ENCODE peak calls at places on chromosomes 16 and 17, in four cellular contexts. L is adrenal gland; Q is upper lobe of right lung; K is effector memory CD4-positive, alpha-beta T cell. P is an unnamed sample.

GRCh38 chr17:66354472-66354871 is 52.1 kb downstream of the PRKCA start:
- DNase-seq in L (no peak), Q (no peak), K (no peak), P (no peak)

GRCh38 chr17:75428775-75429469 is 23.4 kb upstream of the GRB2 start:
- DNase-seq in Q (no peak), K (no peak), L (no peak), P (peak; percentile 88)

GRCh38 chr17:75636381-75637142 is 3.3 kb downstream of the SMIM5 start:
- DNase-seq in L (no peak), Q (no peak), K (no peak), P (no peak)

GRCh38 chr16:55875273-55875672 is at the start of gene CES5A:
- DNase-seq in L (no peak), K (no peak), Q (no peak), P (no peak)

GRCh38 chr17:44314869-44315661 is 6.7 kb downstream of the RUNDC3A start:
- DNase-seq in K (no peak), L (peak; percentile 43), Q (peak; percentile 82), P (peak; percentile 55)

GRCh38 chr17:18040287-18040858 is 1.2 kb downstream of the GID4 start:
- DNase-seq in Q (no peak), K (no peak), L (no peak), P (peak; percentile 3)

GRCh38 chr17:80129006-80129565 is 17.8 kb downstream of the EIF4A3 start:
- DNase-seq in K (no peak), L (no peak), Q (no peak), P (peak; percentile 19)

GRCh38 chr17:51128089-51128488 is 7.4 kb upstream of the SPAG9 start:
- DNase-seq in Q (no peak), L (peak; percentile 33), K (no peak), P (no peak)

GRCh38 chr16:73176577-73177013 is 128.7 kb upstream of the ZFHX3 start:
- DNase-seq in L (no peak), Q (no peak), K (no peak), P (peak; percentile 89)

GRCh38 chr17:31586946-31587345 is 195.5 kb downstream of the RAB11FIP4 start:
- DNase-seq in K (no peak), Q (no peak), L (no peak), P (no peak)

GRCh38 chr16:79756571-79756970 is 156.0 kb upstream of the MAF start:
- DNase-seq in L (no peak), K (no peak), Q (no peak), P (no peak)

GRCh38 chr17:81365148-81365600 is 30.1 kb upstream of the BAHCC1 start:
- DNase-seq in L (peak; percentile 82), K (no peak), Q (peak; percentile 90), P (peak; percentile 79)

GRCh38 chr17:43570518-43570928 is 24.4 kb upstream of the ETV4 start:
- DNase-seq in Q (no peak), K (no peak), L (no peak), P (peak; percentile 28)

GRCh38 chr17:20991276-20992037 is 51.4 kb downstream of the USP22 start:
- DNase-seq in K (no peak), Q (peak; percentile 63), L (no peak), P (no peak)

GRCh38 chr17:20988001-20988641 is 54.7 kb downstream of the USP22 start:
- DNase-seq in L (no peak), Q (peak; percentile 41), K (no peak), P (no peak)

GRCh38 chr17:20988896-20989295 is 53.9 kb downstream of the USP22 start:
- DNase-seq in K (no peak), Q (peak; percentile 10), L (no peak), P (no peak)

GRCh38 chr17:20989481-20989880 is 53.3 kb downstream of the USP22 start:
- DNase-seq in Q (peak; percentile 47), L (no peak), K (no peak), P (no peak)

GRCh38 chr17:20989991-20990855 is 52.6 kb downstream of the USP22 start:
- DNase-seq in L (no peak), Q (peak; percentile 51), K (no peak), P (no peak)
- H3K9me3 ChIP-seq in L (no peaks in the 10 kb centered on the region), Q (no peaks in the 10 kb centered on the region), K (no peaks in the 10 kb centered on the region), P (no peaks in the 10 kb centered on the region)

DNA sequence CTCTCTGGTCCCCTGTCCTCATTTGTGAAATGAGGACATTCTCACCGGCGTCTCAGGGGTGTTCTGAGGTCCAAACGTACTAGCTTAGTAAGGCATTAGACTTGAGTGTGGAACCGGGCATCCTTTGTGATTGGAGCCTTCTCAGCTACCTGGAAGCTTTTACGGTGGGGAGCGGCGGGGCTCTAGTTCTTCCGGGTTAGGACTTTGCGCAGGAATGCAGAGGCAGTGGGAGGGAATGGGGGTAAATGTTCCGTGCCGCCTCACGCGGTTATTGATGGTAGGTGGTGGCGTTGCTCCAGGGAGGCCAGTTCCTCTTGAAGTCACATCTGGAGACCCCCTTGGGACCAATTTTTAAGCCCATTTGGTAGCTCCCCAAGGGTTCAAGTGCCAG is 113.6 kb downstream of the SNX29 start:
- DNase-seq in L (no peak), Q (peak; percentile 57), K (no peak), P (no peak)
- H3K4me3 ChIP-seq in L (peak overlapping the region; percentile 36), Q (peak overlapping the region; percentile 17), K (peak overlapping the region; percentile 16), P (peak overlapping the region; percentile 67)

DNA sequence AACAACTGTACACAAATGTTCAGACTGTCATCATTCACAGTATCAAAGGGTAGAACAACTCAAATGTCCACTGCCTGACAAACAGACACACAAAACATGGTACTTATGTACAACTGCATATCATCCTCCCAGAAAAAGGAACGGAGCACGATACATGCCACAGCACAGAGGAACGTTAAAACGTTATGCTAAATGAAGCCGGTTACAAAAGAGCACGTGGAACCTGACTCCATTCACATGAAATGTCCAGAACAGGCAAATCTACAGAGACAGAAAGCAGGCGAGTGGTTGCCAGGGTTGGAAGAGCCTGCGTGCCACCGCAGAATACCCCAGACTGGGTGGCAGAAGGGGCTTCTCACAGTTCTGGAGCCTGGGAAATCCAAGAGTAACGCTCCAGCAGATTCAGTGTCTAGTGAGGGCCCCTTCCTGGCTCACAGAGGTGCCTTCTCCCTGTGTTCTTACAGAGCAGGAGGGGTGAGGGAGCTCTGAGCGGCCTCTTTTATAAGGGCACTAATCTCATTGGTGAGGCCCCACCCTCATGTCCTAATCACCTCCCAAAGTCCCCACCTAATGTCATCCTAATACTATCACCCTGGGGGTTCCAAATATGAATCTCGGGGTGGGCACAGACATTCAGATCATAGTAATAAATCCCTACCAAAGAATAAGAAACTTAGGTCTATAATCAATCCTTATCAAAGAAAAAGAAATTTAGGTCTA is 32.5 kb upstream of the METRNL start:
- DNase-seq in K (no peak), Q (no peak), L (no peak), P (no peak)
- H3K9me3 ChIP-seq in K (no peaks in the 10 kb centered on the region), Q (no peaks in the 10 kb centered on the region), L (no peaks in the 10 kb centered on the region), P (peaks cover 17% of the 10 kb centered on the region)

DNA sequence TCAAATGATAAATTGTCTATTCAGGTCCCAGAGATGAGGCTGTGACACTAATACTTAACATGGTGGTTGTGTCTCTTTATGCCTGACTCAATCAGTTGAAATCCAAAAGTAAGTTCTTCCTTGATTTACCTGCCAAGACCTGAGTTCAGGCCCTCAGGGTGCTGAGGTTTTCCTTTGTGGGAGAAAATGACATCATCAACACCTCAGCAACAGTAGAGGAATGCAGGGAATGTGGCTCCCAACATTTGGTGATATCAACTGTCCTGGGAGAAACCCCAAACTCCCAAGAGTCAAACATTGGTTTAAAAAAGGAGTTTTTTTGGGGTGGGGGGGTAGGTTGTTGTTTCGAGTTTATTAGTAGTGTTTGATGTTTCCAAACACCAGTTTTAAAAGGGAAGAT is 14.7 kb downstream of the RNF43 start:
- DNase-seq in Q (no peak), K (no peak), L (no peak), P (no peak)
- H3K4me3 ChIP-seq in Q (no peak overlapping the region), K (no peak overlapping the region), L (no peak overlapping the region), P (no peak overlapping the region)

GRCh38 chr16:3295209-3295608 is 10.0 kb downstream of the TIGD7 start:
- DNase-seq in Q (no peak), L (no peak), K (no peak), P (no peak)
- H3K9me3 ChIP-seq in Q (peaks cover 78% of the 10 kb centered on the region), L (no peaks in the 10 kb centered on the region), K (peaks cover 43% of the 10 kb centered on the region), P (peaks cover 60% of the 10 kb centered on the region)

DNA sequence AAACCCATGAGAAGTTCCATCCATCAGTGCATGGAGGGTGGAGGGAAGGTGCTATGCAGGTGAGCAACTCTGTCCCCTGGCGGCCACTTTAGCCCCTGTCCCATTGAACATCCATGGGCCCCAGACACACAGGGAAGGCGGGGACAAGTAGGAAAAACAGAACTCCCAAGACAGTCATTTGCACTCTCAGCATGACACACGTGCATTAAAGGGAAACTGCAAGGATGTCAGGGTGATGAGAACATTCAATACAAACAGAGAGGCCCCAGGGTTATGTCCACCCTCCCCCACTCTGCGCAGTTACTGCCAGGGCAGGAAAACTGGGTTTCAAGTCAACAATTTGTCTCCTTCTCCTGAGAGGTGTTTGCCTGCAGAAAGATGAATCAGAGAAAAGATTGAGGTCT is 44.0 kb upstream of the AKTIP start:
- DNase-seq in K (no peak), Q (no peak), L (no peak), P (no peak)
- H3K4me3 ChIP-seq in K (no peak overlapping the region), Q (no peak overlapping the region), L (no peak overlapping the region), P (no peak overlapping the region)

DNA sequence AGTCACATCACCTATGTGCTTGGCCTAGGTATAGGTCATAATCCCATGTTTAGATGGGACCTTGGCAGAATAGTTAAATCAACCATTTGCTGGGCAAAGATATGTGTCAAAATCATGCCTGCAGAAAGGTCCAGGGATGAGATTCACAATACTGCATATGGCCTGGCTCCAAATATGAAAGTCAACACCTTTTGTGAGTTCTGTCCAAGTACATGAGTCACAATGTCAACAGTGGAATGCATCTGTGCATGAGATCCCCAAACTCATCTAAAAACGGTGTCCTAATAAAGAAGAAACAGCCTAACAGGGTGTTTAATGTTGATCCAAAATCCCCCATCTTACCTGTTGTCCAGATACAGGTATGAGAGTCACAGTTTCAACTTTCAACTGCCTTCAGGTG is 1847.5 kb downstream of the TP53TG3F start:
- DNase-seq in K (no peak), Q (no peak), L (no peak), P (no peak)
- H3K9me3 ChIP-seq in K (peaks cover 4% of the 10 kb centered on the region), Q (no peaks in the 10 kb centered on the region), L (no peaks in the 10 kb centered on the region), P (no peaks in the 10 kb centered on the region)

P was measured in adipocyte.